ENCODE peak calls at places on chromosome 19, in nine cellular contexts. Q, C, S, Z, B, D, W, A and M are unnamed samples. For H3K27me3, the result is how much of the 10 kb centered on the place peaks cover.

GRCh38 chr19:34173145-34173956 is 1.0 kb downstream of the LSM14A start:
- DNase-seq in S (peak), Z (no peak), D (peak), B (peak), C (peak), A (peak), Q (peak), W (peak), M (peak)

GRCh38 chr19:51461723-51462161 is 3.5 kb upstream of the SIGLEC8 start:
- DNase-seq in Q (no peak), W (no peak), D (no peak), S (no peak), A (no peak), Z (no peak), C (no peak), B (peak), M (no peak)

GRCh38 chr19:6060600-6061391 is 49.5 kb downstream of the RFX2 start:
- DNase-seq in C (no peak), D (no peak), Q (no peak), A (no peak), W (peak), S (peak), Z (no peak), B (no peak), M (peak)

GRCh38 chr19:29535432-29535831 is 9.6 kb downstream of the VSTM2B start:
- DNase-seq in W (peak), S (no peak), D (peak), Z (peak), A (no peak), C (no peak), B (no peak), Q (no peak), M (no peak)

GRCh38 chr19:16342002-16342715 is 17.5 kb downstream of the KLF2 start:
- DNase-seq in W (no peak), Z (no peak), A (peak), C (no peak), Q (no peak), D (peak), B (peak), S (peak), M (no peak)

GRCh38 chr19:50311723-50312635 is 17.2 kb downstream of the KCNC3 start:
- DNase-seq in Q (no peak), B (no peak), Z (no peak), S (no peak), A (no peak), C (peak), D (no peak), W (no peak), M (no peak)

GRCh38 chr19:16824658-16825311 is 4.4 kb upstream of the SIN3B start:
- DNase-seq in B (no peak), W (no peak), Z (no peak), C (no peak), A (no peak), D (no peak), S (no peak), Q (no peak), M (peak)

GRCh38 chr19:19627716-19628498 is at the start of gene LPAR2:
- DNase-seq in D (peak), A (no peak), S (no peak), W (no peak), C (peak), Q (peak), Z (peak), B (no peak), M (peak)

GRCh38 chr19:56976995-56977906 is 136.7 kb upstream of the PEG3 start:
- DNase-seq in W (no peak), Q (no peak), Z (no peak), D (no peak), B (no peak), A (no peak), C (no peak), S (no peak), M (no peak)

GRCh38 chr19:16605552-16605951 is 22.5 kb downstream of the MED26 start:
- DNase-seq in Q (no peak), W (no peak), C (no peak), A (no peak), Z (peak), D (peak), B (no peak), S (no peak), M (no peak)

GRCh38 chr19:45587873-45588272 is 3.3 kb upstream of the OPA3 start:
- DNase-seq in B (no peak), Z (no peak), W (no peak), D (no peak), C (no peak), A (no peak), S (no peak), Q (no peak), M (no peak)

GRCh38 chr19:6264803-6265202 is 15.0 kb downstream of the MLLT1 start:
- DNase-seq in Q (no peak), S (no peak), A (no peak), W (no peak), D (no peak), Z (no peak), C (no peak), B (no peak), M (no peak)

GRCh38 chr19:57708641-57709354 is at the start of gene ZNF154:
- DNase-seq in Q (peak), W (no peak), S (peak), A (peak), Z (peak), D (peak), B (no peak), C (peak), M (no peak)

GRCh38 chr19:5067666-5068065 is 98.8 kb downstream of the KDM4B start:
- DNase-seq in D (no peak), Z (no peak), S (no peak), Q (no peak), C (no peak), B (no peak), A (no peak), W (no peak), M (no peak)

GRCh38 chr19:35208121-35208520 is 20.4 kb downstream of the FAM187B start:
- DNase-seq in C (no peak), S (no peak), Q (no peak), W (no peak), D (no peak), B (no peak), A (no peak), Z (peak), M (no peak)

GRCh38 chr19:33302175-33302973 is at the start of gene CEBPA:
- DNase-seq in Q (peak), D (peak), C (peak), Z (peak), S (peak), W (peak), A (peak), B (peak), M (peak)

GRCh38 chr19:38251564-38252051 is 4.6 kb downstream of the PPP1R14A start:
- DNase-seq in W (peak), A (peak), S (no peak), Q (no peak), B (peak), C (no peak), Z (no peak), D (peak), M (no peak)

GRCh38 chr19:7658219-7658686 is 10.6 kb upstream of the RETN start:
- DNase-seq in W (no peak), A (no peak), Q (no peak), Z (no peak), B (no peak), D (no peak), S (no peak), C (no peak), M (no peak)

GRCh38 chr19:4635763-4636135 is 3.6 kb upstream of the TNFAIP8L1 start:
- DNase-seq in B (no peak), Q (no peak), D (no peak), Z (no peak), S (no peak), C (no peak), A (no peak), W (no peak), M (no peak)

GRCh38 chr19:1758959-1759903 is 5.9 kb downstream of the ONECUT3 start:
- DNase-seq in Z (no peak), B (no peak), Q (no peak), A (no peak), W (no peak), D (no peak), C (no peak), S (no peak), M (no peak)
- H3K27me3 ChIP-seq in Z (half or more), B (under half), Q (under half), A (half or more), W (under half), D (half or more), C (half or more), S (under half), M (under half)

GRCh38 chr19:13576726-13577125 is 70.4 kb upstream of the CACNA1A start:
- DNase-seq in C (no peak), D (no peak), A (no peak), W (no peak), B (no peak), S (no peak), Z (no peak), Q (no peak), M (no peak)

GRCh38 chr19:13583114-13583513 is 76.8 kb upstream of the CACNA1A start:
- DNase-seq in Q (no peak), W (no peak), C (no peak), Z (no peak), B (no peak), A (no peak), D (no peak), S (no peak), M (no peak)

GRCh38 chr19:13574933-13575332 is 68.7 kb upstream of the CACNA1A start:
- DNase-seq in S (no peak), D (no peak), B (no peak), Z (no peak), Q (no peak), C (peak), A (no peak), W (no peak), M (peak)

GRCh38 chr19:13583753-13584152 is 77.5 kb upstream of the CACNA1A start:
- DNase-seq in S (no peak), A (no peak), B (no peak), D (no peak), W (no peak), C (no peak), Q (no peak), Z (no peak), M (no peak)

DNA sequence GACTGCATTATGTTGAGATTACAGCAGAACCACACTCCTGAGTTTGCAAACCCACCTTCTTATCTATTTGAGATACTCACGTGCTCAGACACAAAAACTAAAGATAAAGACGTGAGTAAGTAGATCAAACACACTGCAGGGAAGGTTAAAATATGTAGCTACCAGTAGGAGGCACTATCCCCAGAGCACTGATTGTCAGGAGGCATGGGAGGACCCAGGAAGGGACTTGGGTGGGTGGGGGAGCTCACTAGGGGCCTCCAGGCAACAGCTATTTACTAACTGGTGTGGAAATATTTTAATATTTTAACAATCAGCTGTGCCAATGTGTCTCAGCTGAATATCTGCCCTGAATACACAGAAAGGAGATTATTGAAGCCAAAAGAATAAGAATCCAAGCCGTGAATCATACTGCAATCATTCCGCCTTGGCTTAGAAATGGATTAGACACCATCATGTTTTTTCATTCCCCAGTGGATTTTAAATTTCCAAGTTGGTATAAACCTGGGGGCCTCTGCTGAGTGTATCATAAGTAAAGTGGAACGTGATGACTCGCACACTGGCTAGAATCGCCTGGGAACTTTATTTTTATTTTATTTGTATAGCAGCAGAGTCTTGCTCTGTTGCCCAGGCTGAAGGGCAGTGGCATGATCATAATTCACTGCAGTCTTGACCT is 73.2 kb upstream of the CACNA1A start:
- DNase-seq in C (no peak), S (no peak), A (no peak), Z (no peak), D (no peak), W (no peak), Q (no peak), B (no peak), M (no peak)
- H3K27me3 ChIP-seq in C (under half), S (under half), A (under half), Z (under half), D (under half), W (under half), Q (under half), B (under half), M (under half)

GRCh38 chr19:17948474-17948966 is 15.7 kb downstream of the CCDC124 start:
- DNase-seq in W (no peak), S (no peak), B (no peak), A (peak), Z (no peak), C (no peak), Q (peak), D (no peak), M (no peak)
- H3K27me3 ChIP-seq in W (under half), S (under half), B (under half), A (under half), Z (under half), C (under half), Q (under half), D (under half), M (under half)

GRCh38 chr19:42151735-42152134 is 19.5 kb upstream of the POU2F2 start:
- DNase-seq in B (no peak), C (no peak), D (peak), W (no peak), Z (no peak), Q (no peak), S (no peak), A (no peak), M (no peak)
- H3K27me3 ChIP-seq in B (under half), C (under half), D (under half), W (under half), Z (under half), Q (under half), S (under half), A (half or more), M (half or more)

GRCh38 chr19:39253374-39254149 is 4.9 kb upstream of the IFNL4 start:
- DNase-seq in W (no peak), Q (no peak), S (no peak), D (no peak), B (no peak), C (no peak), A (no peak), Z (no peak), M (no peak)
- H3K27me3 ChIP-seq in W (under half), Q (under half), S (under half), D (under half), B (under half), C (under half), A (half or more), Z (under half), M (under half)

DNA sequence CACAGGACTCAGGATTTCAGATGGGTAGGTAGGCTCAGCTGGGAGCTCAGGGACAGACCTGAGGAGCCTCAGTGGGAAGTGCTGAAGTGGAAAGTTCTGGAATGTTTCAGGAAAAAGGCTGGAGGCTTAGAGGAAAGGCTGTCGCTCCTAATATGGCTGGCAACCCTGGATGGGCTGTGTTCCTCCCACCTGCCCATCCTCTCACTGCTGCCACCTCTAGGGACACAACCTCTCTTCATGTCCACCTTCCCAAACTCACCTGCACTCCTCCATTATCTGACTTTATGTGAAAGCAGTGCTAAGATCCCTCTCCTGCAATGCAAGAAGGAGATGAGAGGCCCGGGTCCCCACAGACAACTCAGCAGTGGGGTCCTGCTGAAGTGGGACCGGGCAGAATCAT is 5.8 kb upstream of the CEACAM21 start:
- DNase-seq in Q (no peak), A (no peak), B (no peak), Z (no peak), C (no peak), W (no peak), S (no peak), D (no peak), M (no peak)
- H3K27me3 ChIP-seq in Q (under half), A (half or more), B (under half), Z (under half), C (under half), W (under half), S (under half), D (under half), M (half or more)

GRCh38 chr19:918481-919156 is 1.5 kb downstream of the KISS1R start:
- DNase-seq in W (no peak), C (peak), Q (no peak), B (no peak), D (no peak), S (no peak), Z (peak), A (no peak), M (no peak)
- H3K27me3 ChIP-seq in W (under half), C (half or more), Q (under half), B (under half), D (under half), S (under half), Z (half or more), A (half or more), M (under half)